ENCODE peak calls at places on chromosomes 6 and 20, in seven cellular contexts. T is A549; A is fibroblast of lung; L is epithelial cell of esophagus; D is naive thymus-derived CD4-positive, alpha-beta T cell; G is uterus; Q is tibial artery. V is an unnamed sample.

GRCh38 chr20:25356294-25356933 is 34.2 kb downstream of the ABHD12 start:
- DNase-seq in T (no peak), A (no peak), L (no peak), D (no peak), G (no peak), Q (no peak), V (no peak)

GRCh38 chr6:170403451-170403850 is 96.9 kb downstream of the FAM120B start:
- DNase-seq in T (no peak), A (peak; percentile 39), L (peak; percentile 19), D (no peak), G (no peak), Q (no peak), V (peak; percentile 40)

GRCh38 chr6:140541288-140541687 is 1166.8 kb upstream of the CITED2 start:
- DNase-seq in T (no peak), A (no peak), L (peak; percentile 54), D (no peak), G (no peak), Q (no peak), V (peak; percentile 19)

GRCh38 chr6:133128191-133128590 is 113.0 kb upstream of the EYA4 start:
- DNase-seq in T (no peak), A (peak; percentile 29), L (peak; percentile 56), D (no peak), G (no peak), Q (no peak), V (no peak)

GRCh38 chr6:104638841-104639290 is 220.9 kb downstream of the HACE1 start:
- DNase-seq in T (no peak), A (peak; percentile 20), L (no peak), D (no peak), G (no peak), Q (no peak), V (no peak)

GRCh38 chr20:64278319-64278681 is 22.8 kb downstream of the PCMTD2 start:
- DNase-seq in T (no peak), A (no peak), L (no peak), D (no peak), G (no peak), Q (no peak), V (no peak)

GRCh38 chr6:118770112-118770788 is 118.9 kb upstream of the CEP85L start:
- DNase-seq in T (no peak), A (no peak), L (peak; percentile 42), D (no peak), G (no peak), Q (no peak), V (no peak)

GRCh38 chr6:34459899-34460593 is 5.8 kb upstream of the PACSIN1 start:
- DNase-seq in T (peak; percentile 62), A (peak; percentile 67), L (peak; percentile 77), D (peak; percentile 53), G (no peak), Q (no peak), V (peak; percentile 42)

GRCh38 chr20:17843246-17844132 is 125.1 kb downstream of the SNX5 start:
- DNase-seq in T (no peak), A (peak; percentile 98), L (peak; percentile 71), D (no peak), G (peak; percentile 45), Q (peak; percentile 92), V (peak; percentile 93)

GRCh38 chr20:45355209-45355608 is 7.0 kb upstream of the SDC4 start:
- DNase-seq in T (peak; percentile 36), A (peak; percentile 84), L (peak; percentile 70), D (no peak), G (no peak), Q (peak; percentile 2), V (peak; percentile 61)

GRCh38 chr6:35452186-35453090 is at the start of gene FANCE:
- DNase-seq in T (peak; percentile 89), A (peak; percentile 90), L (peak; percentile 95), D (peak; percentile 68), G (peak; percentile 94), Q (peak; percentile 96), V (peak; percentile 85)

GRCh38 chr6:100167585-100167984 is 173.6 kb upstream of the MCHR2 start:
- DNase-seq in T (no peak), A (no peak), L (no peak), D (no peak), G (no peak), Q (no peak), V (no peak)

GRCh38 chr6:227074-227782 is 65.1 kb upstream of the DUSP22 start:
- DNase-seq in T (no peak), A (no peak), L (no peak), D (no peak), G (no peak), Q (no peak), V (peak; percentile 37)

GRCh38 chr20:50929299-50930138 is 1.7 kb downstream of the ADNP start:
- DNase-seq in T (peak; percentile 98), A (peak; percentile 98), L (peak; percentile 99), D (peak; percentile 94), G (peak; percentile 86), Q (peak; percentile 93), V (peak; percentile 95)

GRCh38 chr20:44754554-44754953 is 8.9 kb downstream of the KCNK15 start:
- DNase-seq in T (no peak), A (no peak), L (no peak), D (no peak), G (no peak), Q (no peak), V (no peak)

GRCh38 chr6:34015576-34015975 is 130.3 kb downstream of the GRM4 start:
- DNase-seq in T (no peak), A (no peak), L (no peak), D (no peak), G (no peak), Q (no peak), V (peak; percentile 13)

GRCh38 chr20:47680804-47681529 is 104.3 kb downstream of the SULF2 start:
- DNase-seq in T (no peak), A (no peak), L (no peak), D (no peak), G (no peak), Q (no peak), V (peak; percentile 23)

GRCh38 chr6:498795-499231 is 107.3 kb downstream of the IRF4 start:
- DNase-seq in T (no peak), A (no peak), L (no peak), D (peak; percentile 25), G (no peak), Q (no peak), V (no peak)

GRCh38 chr6:12112540-12113189 is 100.6 kb downstream of the HIVEP1 start:
- DNase-seq in T (no peak), A (no peak), L (no peak), D (no peak), G (no peak), Q (no peak), V (no peak)

GRCh38 chr6:170088349-170088951 is 202.4 kb downstream of the DLL1 start:
- DNase-seq in T (no peak), A (no peak), L (no peak), D (no peak), G (peak; percentile 7), Q (peak; percentile 61), V (no peak)

GRCh38 chr6:4346659-4347333 is 211.4 kb upstream of the ECI2 start:
- DNase-seq in T (no peak), A (no peak), L (no peak), D (no peak), G (no peak), Q (no peak), V (no peak)

GRCh38 chr6:50264995-50265571 is 215.4 kb upstream of the DEFB112 start:
- DNase-seq in T (no peak), A (peak; percentile 38), L (peak; percentile 41), D (no peak), G (no peak), Q (no peak), V (no peak)

GRCh38 chr6:43052225-43052841 is 1.3 kb downstream of the CUL7 start:
- DNase-seq in T (no peak), A (no peak), L (no peak), D (no peak), G (peak; percentile 34), Q (no peak), V (no peak)

GRCh38 chr20:5674176-5674660 is 76.0 kb upstream of the SHLD1 start:
- DNase-seq in T (no peak), A (no peak), L (peak; percentile 93), D (no peak), G (no peak), Q (no peak), V (no peak)

GRCh38 chr20:37314617-37315292 is 25.3 kb downstream of the MANBAL start:
- DNase-seq in T (no peak), A (peak; percentile 70), L (no peak), D (no peak), G (peak; percentile 74), Q (peak; percentile 83), V (peak; percentile 38)
- H3K4me3 ChIP-seq in T (no peak overlapping the region), A (peak overlapping the region; percentile 14), L (no peak overlapping the region), D (no peak overlapping the region), G (no peak overlapping the region), Q (no peak overlapping the region), V (no peak overlapping the region)

DNA sequence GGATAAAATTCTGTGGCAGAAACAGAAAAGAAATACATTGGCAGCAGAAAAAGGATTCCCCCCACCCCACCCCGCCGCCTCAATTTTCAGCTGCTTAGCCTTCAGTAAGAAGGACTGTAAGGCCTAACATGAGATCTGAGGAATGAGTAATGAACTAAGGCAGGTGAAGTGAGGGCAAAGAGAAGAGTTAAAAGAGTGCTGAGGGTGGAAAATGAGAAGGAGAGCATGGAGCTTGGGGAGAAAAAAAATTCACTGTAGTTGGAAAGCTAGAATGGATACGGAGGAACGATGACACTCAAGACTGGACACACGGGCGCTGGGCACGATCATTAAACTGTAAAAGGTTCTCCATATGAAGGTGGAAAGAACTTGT is 14.6 kb downstream of the POM121L2 start:
- DNase-seq in T (no peak), A (no peak), L (no peak), D (no peak), G (no peak), Q (no peak), V (no peak)
- H3K4me3 ChIP-seq in T (peak overlapping the region; percentile 58), A (peak overlapping the region; percentile 8), L (peak overlapping the region; percentile 15), D (no peak overlapping the region), G (no peak overlapping the region), Q (no peak overlapping the region), V (peak overlapping the region; percentile 29)

GRCh38 chr6:137405806-137406205 is 88.4 kb downstream of the OLIG3 start:
- DNase-seq in T (no peak), A (no peak), L (no peak), D (no peak), G (no peak), Q (no peak), V (no peak)
- H3K4me3 ChIP-seq in T (no peak overlapping the region), A (no peak overlapping the region), L (no peak overlapping the region), D (no peak overlapping the region), G (no peak overlapping the region), Q (no peak overlapping the region), V (no peak overlapping the region)

DNA sequence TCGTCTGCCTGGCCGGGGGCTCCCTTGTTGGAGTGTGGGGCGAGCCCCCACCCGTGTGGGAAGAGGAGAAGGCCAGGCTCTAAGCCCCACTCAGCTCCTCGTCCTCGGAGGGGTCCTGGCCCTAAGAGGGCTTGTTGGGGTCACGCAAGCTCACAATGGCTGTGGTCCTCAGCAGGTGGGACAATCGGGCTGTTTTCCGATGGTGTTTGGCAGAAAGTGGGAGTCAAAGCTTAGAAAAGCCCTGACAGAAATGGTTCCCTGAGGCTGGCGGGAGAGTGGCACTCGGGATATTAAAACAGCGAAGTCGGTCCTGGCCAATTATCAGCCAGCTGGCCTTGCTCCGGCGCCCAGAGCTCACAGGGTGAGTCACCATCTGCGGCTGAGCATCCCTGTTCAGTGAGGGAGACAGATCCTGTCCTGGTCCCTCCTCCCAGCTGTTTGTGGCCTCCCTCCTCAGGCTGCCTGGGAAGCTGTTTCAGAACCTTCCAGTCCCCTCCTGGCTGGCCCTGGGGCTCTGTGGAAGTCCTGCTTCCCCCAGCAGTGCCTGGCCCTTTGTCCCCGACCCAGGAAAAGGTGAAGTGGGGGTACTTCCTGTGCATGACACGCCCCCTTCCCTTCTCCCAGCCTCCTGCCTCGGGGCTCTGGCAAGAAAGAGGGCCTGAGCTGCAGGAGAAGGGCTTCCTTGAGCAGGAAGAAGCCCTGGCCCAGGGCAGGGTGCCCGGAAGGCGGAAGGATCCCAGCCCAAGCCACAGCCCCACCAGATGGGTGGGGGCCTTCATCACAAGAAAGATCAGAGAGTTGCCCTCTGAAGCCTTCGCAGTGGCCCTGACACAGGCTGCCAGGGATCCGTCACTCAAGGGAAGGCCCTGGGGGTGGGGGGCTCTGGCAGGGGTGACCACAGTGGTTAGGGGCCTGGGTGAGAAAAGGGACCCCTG is 53.6 kb upstream of the BHLHE23 start:
- DNase-seq in T (no peak), A (no peak), L (no peak), D (no peak), G (no peak), Q (peak; percentile 54), V (peak; percentile 46)
- H3K4me3 ChIP-seq in T (no peak overlapping the region), A (no peak overlapping the region), L (no peak overlapping the region), D (no peak overlapping the region), G (no peak overlapping the region), Q (no peak overlapping the region), V (no peak overlapping the region)